ENCODE peak calls at places on chromosome 1, in six cellular contexts. Z is bronchial epithelial cell, Q is fibroblast of mammary gland, K is left ventricle myocardium inferior, I is fibroblast of lung, X is gastrocnemius medialis. U is an unnamed sample.

GRCh38 chr1:42815938-42816599 is 853 bp upstream of the ERMAP start:
- DNase-seq in Z (peak), X (no peak), I (peak), K (no peak), Q (peak), U (no peak)

GRCh38 chr1:240608707-240609106 is 3.2 kb downstream of the GREM2 start:
- DNase-seq in Q (peak), X (no peak), Z (peak), K (no peak), I (no peak), U (no peak)

GRCh38 chr1:101216623-101217022 is 20.2 kb upstream of the S1PR1 start:
- DNase-seq in Z (peak), I (no peak), Q (no peak), K (no peak), X (no peak), U (peak)

GRCh38 chr1:157960773-157961172 is 32.7 kb upstream of the KIRREL1 start:
- DNase-seq in X (no peak), Z (no peak), K (no peak), Q (no peak), I (no peak), U (no peak)

GRCh38 chr1:206753141-206753540 is 17.4 kb upstream of the IL19 start:
- DNase-seq in Q (peak), Z (peak), X (no peak), K (no peak), I (no peak), U (no peak)

GRCh38 chr1:41810446-41810845 is 108.3 kb downstream of the HIVEP3 start:
- DNase-seq in Q (peak), X (no peak), K (no peak), I (peak), Z (peak), U (peak)

GRCh38 chr1:170586942-170587593 is 55.1 kb downstream of the GORAB start:
- DNase-seq in K (no peak), Z (no peak), X (no peak), Q (peak), I (peak), U (no peak)

GRCh38 chr1:73401666-73402065 is 796.3 kb downstream of the LRRIQ3 start:
- DNase-seq in I (no peak), K (no peak), Z (peak), X (no peak), Q (no peak), U (no peak)

GRCh38 chr1:80064524-80064923 is 1058.0 kb upstream of the ADGRL4 start:
- DNase-seq in K (no peak), Z (peak), Q (peak), I (no peak), X (no peak), U (peak)

GRCh38 chr1:105362438-105362837 is 1612.7 kb downstream of the AMY1C start:
- DNase-seq in Q (no peak), Z (no peak), X (no peak), K (no peak), I (no peak), U (no peak)

GRCh38 chr1:237875291-237875690 is 15.4 kb downstream of the ZP4 start:
- DNase-seq in X (no peak), I (peak), K (no peak), Z (peak), Q (peak), U (no peak)

GRCh38 chr1:15756143-15757015 is 2.2 kb upstream of the FBLIM1 start:
- DNase-seq in I (no peak), K (no peak), X (no peak), Q (no peak), Z (peak), U (peak)

GRCh38 chr1:211469938-211470529 is 21.9 kb downstream of the RD3 start:
- DNase-seq in X (peak), K (peak), Q (peak), Z (peak), I (peak), U (peak)

GRCh38 chr1:62508187-62508758 is 71.4 kb downstream of the USP1 start:
- DNase-seq in K (no peak), I (peak), Q (peak), X (no peak), Z (peak), U (peak)

GRCh38 chr1:96366516-96366915 is 355.1 kb upstream of the PTBP2 start:
- DNase-seq in Q (no peak), K (no peak), X (no peak), Z (peak), I (no peak), U (no peak)

GRCh38 chr1:221739018-221739676 is 2.7 kb downstream of the DUSP10 start:
- DNase-seq in Z (no peak), I (no peak), Q (no peak), K (no peak), X (peak), U (no peak)

GRCh38 chr1:159008744-159009188 is 941 bp upstream of the IFI16 start:
- DNase-seq in X (no peak), Z (no peak), Q (peak), K (no peak), I (peak), U (no peak)

GRCh38 chr1:172745014-172745413 is 86.1 kb downstream of the FASLG start:
- DNase-seq in K (no peak), I (peak), X (no peak), Q (peak), Z (peak), U (peak)
- TF ChIP-seq CTCF in K (peak), I (peak), X (peak), Q (peak), Z (peak), U (peak)

DNA sequence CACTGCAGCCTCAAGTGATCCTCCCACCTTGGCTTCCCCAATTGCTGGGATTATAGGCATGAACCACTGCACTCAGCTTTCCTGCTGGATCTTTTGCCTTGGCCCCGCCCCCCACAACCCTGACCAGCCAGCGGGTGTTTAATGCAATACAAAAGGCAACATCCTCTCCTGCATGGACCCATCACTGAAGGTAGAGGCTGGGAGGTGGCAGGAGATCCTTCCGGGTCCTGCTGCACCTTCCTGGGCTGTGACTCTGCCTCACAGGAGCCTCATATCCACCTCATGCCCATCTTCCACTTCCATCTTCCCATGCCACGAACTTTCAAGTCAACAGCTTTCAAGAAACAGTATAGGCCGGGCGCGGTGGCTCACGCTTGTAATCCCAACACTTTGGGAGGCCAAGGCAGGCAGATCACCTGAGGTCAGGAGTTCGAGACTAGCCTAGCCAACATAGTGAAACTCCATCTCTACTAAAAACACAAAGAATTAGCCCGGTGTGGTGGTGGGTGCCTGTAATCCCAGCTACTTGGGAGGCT is 11.7 kb upstream of the WNT9A start:
- DNase-seq in Q (no peak), K (no peak), I (no peak), X (no peak), Z (no peak), U (no peak)
- TF ChIP-seq CTCF in Q (no peak), K (no peak), I (no peak), X (no peak), Z (no peak), U (no peak)

DNA sequence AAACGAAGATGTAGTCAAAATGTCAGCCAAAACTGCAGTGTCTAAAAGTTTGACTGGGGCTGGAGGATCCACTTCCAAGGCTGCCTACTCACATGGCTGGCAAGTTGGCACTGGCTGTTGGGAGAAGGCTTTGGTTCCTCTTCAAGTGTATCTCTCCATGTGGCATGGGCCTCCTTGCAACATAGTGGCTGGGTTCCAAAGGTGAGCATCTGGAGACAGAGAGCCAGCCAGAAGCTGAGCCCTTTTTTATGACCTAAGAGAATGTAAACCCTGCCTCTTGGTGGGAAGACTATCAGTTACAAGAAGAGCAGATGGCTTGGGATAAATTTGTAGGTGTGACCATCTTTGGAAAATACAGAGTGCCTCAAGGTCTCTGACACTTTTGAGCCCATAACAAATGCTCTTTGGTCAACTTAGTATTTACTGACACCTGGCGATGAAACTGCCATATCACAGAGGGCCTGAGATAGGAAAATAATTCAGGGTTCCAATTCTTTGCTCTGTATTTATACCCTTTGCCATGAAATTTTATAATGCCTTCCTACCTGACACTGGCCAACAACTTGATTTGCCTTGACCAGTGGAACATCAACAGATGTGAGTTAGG is 31.4 kb upstream of the PRELP start:
- DNase-seq in Z (no peak), Q (no peak), X (peak), I (no peak), K (no peak), U (no peak)
- TF ChIP-seq CTCF in Z (no peak), Q (no peak), X (no peak), I (no peak), K (no peak), U (no peak)

GRCh38 chr1:236422517-236422876 is 28.4 kb downstream of the EDARADD start:
- DNase-seq in Z (no peak), I (no peak), Q (no peak), X (no peak), K (no peak), U (no peak)

GRCh38 chr1:236421850-236422516 is 27.9 kb downstream of the EDARADD start:
- DNase-seq in X (no peak), I (no peak), Z (no peak), Q (no peak), K (no peak), U (no peak)

GRCh38 chr1:236426215-236426614 is 32.1 kb downstream of the EDARADD start:
- DNase-seq in Q (no peak), X (no peak), I (no peak), K (no peak), Z (no peak), U (no peak)

GRCh38 chr1:236421022-236421421 is 26.9 kb downstream of the EDARADD start:
- DNase-seq in X (no peak), K (no peak), Q (peak), I (no peak), Z (peak), U (peak)

DNA sequence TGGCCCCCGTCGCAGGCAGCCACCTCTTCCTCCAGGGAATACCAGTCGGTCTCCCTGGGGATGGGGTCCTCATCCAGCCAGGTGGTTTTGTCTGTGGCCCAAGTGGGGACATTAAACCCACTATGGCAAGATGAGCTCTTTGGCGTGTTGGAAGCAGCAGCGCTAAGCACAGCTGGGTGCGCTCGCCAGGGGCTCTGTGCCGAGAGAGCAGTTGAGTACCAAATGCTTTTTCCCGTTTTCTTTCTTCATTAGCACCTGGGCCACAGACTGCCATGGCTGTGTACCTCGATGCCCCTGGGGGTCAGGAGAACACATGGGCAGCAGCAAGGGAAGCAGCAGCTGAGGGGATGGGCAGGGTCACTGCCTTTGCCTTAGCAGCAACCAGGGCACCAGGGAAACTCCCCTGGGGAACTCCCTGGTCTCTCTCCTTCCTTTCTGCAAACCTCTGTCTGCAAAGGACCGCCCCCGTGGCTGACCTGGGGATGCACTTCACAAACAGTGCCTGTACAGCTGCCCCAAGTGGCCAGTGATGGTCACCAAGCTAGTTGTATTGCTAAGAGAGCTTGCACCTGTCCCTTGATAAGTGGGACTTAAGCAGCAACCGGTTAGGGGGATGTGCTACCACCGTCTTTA is 31.1 kb downstream of the EDARADD start:
- DNase-seq in I (no peak), Q (no peak), K (no peak), X (no peak), Z (no peak), U (no peak)
- TF ChIP-seq CTCF in I (no peak), Q (no peak), K (no peak), X (no peak), Z (no peak), U (no peak)

GRCh38 chr1:247639381-247639981 is 34.1 kb downstream of the OR2G3 start:
- DNase-seq in Z (peak), K (peak), I (no peak), Q (peak), X (peak), U (peak)

GRCh38 chr1:247638011-247638410 is 32.6 kb downstream of the OR2G3 start:
- DNase-seq in X (no peak), K (no peak), Z (no peak), I (no peak), Q (no peak), U (no peak)

GRCh38 chr1:247642742-247643141 is 36.8 kb downstream of the OR13G1 start:
- DNase-seq in K (no peak), I (no peak), Z (no peak), Q (no peak), X (no peak), U (no peak)

GRCh38 chr1:247638781-247639180 is 33.4 kb downstream of the OR2G3 start:
- DNase-seq in Z (no peak), I (no peak), K (no peak), X (no peak), Q (no peak), U (no peak)
- TF ChIP-seq CTCF in Z (no peak), I (no peak), K (no peak), X (no peak), Q (no peak), U (no peak)

GRCh38 chr1:5649795-5650194 is 342.4 kb downstream of the NPHP4 start:
- DNase-seq in Q (no peak), Z (no peak), I (no peak), K (no peak), X (no peak), U (no peak)

GRCh38 chr1:5651027-5651410 is 341.2 kb downstream of the NPHP4 start:
- DNase-seq in X (no peak), K (no peak), Q (no peak), I (no peak), Z (no peak), U (no peak)

GRCh38 chr1:5648410-5649165 is 343.6 kb downstream of the NPHP4 start:
- DNase-seq in K (no peak), Q (no peak), Z (peak), I (no peak), X (no peak), U (no peak)

GRCh38 chr1:5650283-5651026 is 341.8 kb downstream of the NPHP4 start:
- DNase-seq in Q (no peak), Z (no peak), I (no peak), X (no peak), K (no peak), U (no peak)

DNA sequence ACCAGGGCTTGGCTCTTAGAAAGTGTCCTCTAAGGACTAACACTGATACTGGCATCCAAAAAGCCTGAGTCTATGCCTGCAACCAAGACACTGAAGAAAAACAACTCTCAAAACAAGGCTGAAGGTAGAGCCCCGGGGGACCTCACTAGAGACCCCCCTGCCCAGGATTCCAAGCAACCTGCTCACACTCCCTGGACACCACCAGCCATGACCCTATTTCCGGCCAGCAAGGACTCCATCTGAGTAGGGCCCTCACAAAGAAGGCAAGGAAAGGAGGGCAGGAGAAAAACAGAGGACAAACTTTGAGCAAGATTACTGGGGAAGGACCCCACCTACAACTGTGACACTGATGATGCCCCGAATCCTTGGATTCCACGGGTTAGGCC is 343.1 kb downstream of the NPHP4 start:
- DNase-seq in I (no peak), X (no peak), Q (no peak), K (no peak), Z (no peak), U (no peak)
- TF ChIP-seq CTCF in I (no peak), X (no peak), Q (no peak), K (no peak), Z (no peak), U (no peak)

U was measured in RWPE1.